ENCODE peak calls at places on chromosomes 3 and 15, in five cellular contexts. One of them, this sample, is unnamed. For H4K20me1, the result is how much of the 10 kb centered on the place peaks cover.

GRCh38 chr3:61562042-61562809 is 855 bp downstream of the PTPRG start:
- DNase-seq in GM23248: peak
- DNase-seq in IMR-90: peak
- DNase-seq in GM23338: no peak
- DNase-seq in HCT116: no peak
- DNase-seq in this sample: no peak

GRCh38 chr3:45527727-45528126 is 66.8 kb upstream of the LIMD1 start:
- DNase-seq in GM23338: no peak
- DNase-seq in GM23248: no peak
- DNase-seq in HCT116: no peak
- DNase-seq in IMR-90: no peak
- DNase-seq in this sample: no peak

GRCh38 chr3:187946981-187947380 is 201.7 kb upstream of the BCL6 start:
- DNase-seq in HCT116: no peak
- DNase-seq in IMR-90: no peak
- DNase-seq in GM23338: no peak
- DNase-seq in GM23248: no peak
- DNase-seq in this sample: peak

GRCh38 chr3:63349583-63350177 is 71.6 kb downstream of the SYNPR start:
- DNase-seq in IMR-90: peak
- DNase-seq in GM23248: peak
- DNase-seq in HCT116: peak
- DNase-seq in GM23338: peak
- DNase-seq in this sample: peak

GRCh38 chr15:77625376-77625775 is 7.3 kb downstream of the LINGO1 start:
- DNase-seq in GM23338: no peak
- DNase-seq in GM23248: no peak
- DNase-seq in HCT116: no peak
- DNase-seq in IMR-90: no peak
- DNase-seq in this sample: no peak

GRCh38 chr3:152374260-152374990 is 105.7 kb downstream of the MBNL1 start:
- DNase-seq in GM23338: no peak
- DNase-seq in GM23248: peak
- DNase-seq in HCT116: no peak
- DNase-seq in IMR-90: no peak
- DNase-seq in this sample: no peak

GRCh38 chr3:115671761-115672455 is 48.6 kb downstream of the GAP43 start:
- DNase-seq in IMR-90: no peak
- DNase-seq in GM23248: no peak
- DNase-seq in HCT116: no peak
- DNase-seq in GM23338: no peak
- DNase-seq in this sample: no peak

GRCh38 chr3:115513411-115513800 is 109.9 kb upstream of the GAP43 start:
- DNase-seq in GM23338: peak
- DNase-seq in GM23248: no peak
- DNase-seq in HCT116: no peak
- DNase-seq in IMR-90: no peak
- DNase-seq in this sample: peak

GRCh38 chr3:156644958-156645357 is 29.4 kb upstream of the TIPARP start:
- DNase-seq in HCT116: no peak
- DNase-seq in GM23338: no peak
- DNase-seq in GM23248: no peak
- DNase-seq in IMR-90: no peak
- DNase-seq in this sample: no peak

DNA sequence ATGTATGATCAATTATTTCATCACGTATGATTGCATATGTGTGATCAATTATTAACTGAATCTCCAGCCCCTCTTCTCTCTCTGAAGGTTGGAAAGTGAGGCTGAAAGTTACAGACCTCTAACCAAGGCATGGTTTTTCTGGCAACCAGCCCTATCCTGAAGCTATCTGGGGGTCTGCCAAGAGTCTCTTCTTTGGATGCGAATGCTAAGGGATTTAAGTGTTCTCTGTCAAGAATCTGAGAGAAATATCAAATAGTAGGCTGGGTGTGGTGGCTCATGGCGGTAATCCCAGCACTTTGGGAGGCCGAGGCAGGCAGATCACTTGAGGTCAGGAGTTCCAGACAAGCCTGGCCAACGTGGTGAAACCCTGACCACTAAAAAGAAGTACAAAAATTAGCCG is 8.1 kb downstream of the NKTR start:
- DNase-seq in GM23248: peak
- DNase-seq in IMR-90: peak
- DNase-seq in GM23338: no peak
- DNase-seq in HCT116: no peak
- DNase-seq in this sample: no peak
- H4K20me1 ChIP-seq in GM23248: under half
- H4K20me1 ChIP-seq in IMR-90: half or more
- H4K20me1 ChIP-seq in GM23338: half or more
- H4K20me1 ChIP-seq in HCT116: under half
- H4K20me1 ChIP-seq in this sample: under half

GRCh38 chr15:67420137-67420536 is 100.8 kb upstream of the C15orf61 start:
- DNase-seq in HCT116: no peak
- DNase-seq in GM23338: no peak
- DNase-seq in GM23248: no peak
- DNase-seq in IMR-90: no peak
- DNase-seq in this sample: no peak
- H2AFZ ChIP-seq in HCT116: no peak
- H2AFZ ChIP-seq in GM23338: no peak
- H2AFZ ChIP-seq in GM23248: no peak
- H2AFZ ChIP-seq in IMR-90: no peak
- H2AFZ ChIP-seq in this sample: no peak

GRCh38 chr3:13282528-13282985 is 137.6 kb downstream of the NUP210 start:
- DNase-seq in GM23338: peak
- DNase-seq in GM23248: peak
- DNase-seq in IMR-90: no peak
- DNase-seq in HCT116: no peak
- DNase-seq in this sample: no peak

GRCh38 chr3:13280122-13280790 is 139.9 kb downstream of the NUP210 start:
- DNase-seq in GM23338: no peak
- DNase-seq in HCT116: no peak
- DNase-seq in GM23248: no peak
- DNase-seq in IMR-90: no peak
- DNase-seq in this sample: no peak

GRCh38 chr3:13282986-13283876 is 136.9 kb downstream of the NUP210 start:
- DNase-seq in HCT116: peak
- DNase-seq in GM23338: peak
- DNase-seq in IMR-90: no peak
- DNase-seq in GM23248: peak
- DNase-seq in this sample: peak

GRCh38 chr3:13280856-13281656 is 139.1 kb downstream of the NUP210 start:
- DNase-seq in GM23248: no peak
- DNase-seq in IMR-90: no peak
- DNase-seq in GM23338: no peak
- DNase-seq in HCT116: no peak
- DNase-seq in this sample: no peak

GRCh38 chr3:13281657-13282527 is 138.2 kb downstream of the NUP210 start:
- DNase-seq in IMR-90: no peak
- DNase-seq in HCT116: no peak
- DNase-seq in GM23248: no peak
- DNase-seq in GM23338: peak
- DNase-seq in this sample: no peak
- H3K27ac ChIP-seq in IMR-90: no peak
- H3K27ac ChIP-seq in HCT116: no peak
- H3K27ac ChIP-seq in GM23248: no peak
- H3K27ac ChIP-seq in GM23338: no peak
- H3K27ac ChIP-seq in this sample: no peak

DNA sequence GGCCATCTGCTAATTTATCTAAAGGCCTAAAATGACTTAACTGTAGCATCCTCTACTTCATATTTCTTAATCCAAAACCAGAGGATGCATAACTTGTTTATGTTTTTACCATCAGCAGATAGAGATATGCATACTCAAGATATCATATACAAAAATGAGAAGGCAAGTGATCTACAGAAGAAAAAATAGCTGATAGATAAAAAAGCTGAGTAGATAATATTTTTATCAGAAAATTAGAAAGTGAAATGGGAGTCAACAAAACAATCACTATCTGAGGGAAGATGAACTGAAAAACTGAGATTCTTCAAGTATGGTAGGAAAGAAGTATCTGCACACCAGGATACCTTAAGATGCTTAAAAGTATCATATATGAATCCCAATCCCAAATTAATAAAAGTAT is 25.4 kb downstream of the DYNC1LI1 start:
- DNase-seq in GM23248: no peak
- DNase-seq in IMR-90: no peak
- DNase-seq in HCT116: no peak
- DNase-seq in GM23338: no peak
- DNase-seq in this sample: no peak
- H4K20me1 ChIP-seq in GM23248: under half
- H4K20me1 ChIP-seq in IMR-90: under half
- H4K20me1 ChIP-seq in HCT116: under half
- H4K20me1 ChIP-seq in GM23338: under half
- H4K20me1 ChIP-seq in this sample: under half

DNA sequence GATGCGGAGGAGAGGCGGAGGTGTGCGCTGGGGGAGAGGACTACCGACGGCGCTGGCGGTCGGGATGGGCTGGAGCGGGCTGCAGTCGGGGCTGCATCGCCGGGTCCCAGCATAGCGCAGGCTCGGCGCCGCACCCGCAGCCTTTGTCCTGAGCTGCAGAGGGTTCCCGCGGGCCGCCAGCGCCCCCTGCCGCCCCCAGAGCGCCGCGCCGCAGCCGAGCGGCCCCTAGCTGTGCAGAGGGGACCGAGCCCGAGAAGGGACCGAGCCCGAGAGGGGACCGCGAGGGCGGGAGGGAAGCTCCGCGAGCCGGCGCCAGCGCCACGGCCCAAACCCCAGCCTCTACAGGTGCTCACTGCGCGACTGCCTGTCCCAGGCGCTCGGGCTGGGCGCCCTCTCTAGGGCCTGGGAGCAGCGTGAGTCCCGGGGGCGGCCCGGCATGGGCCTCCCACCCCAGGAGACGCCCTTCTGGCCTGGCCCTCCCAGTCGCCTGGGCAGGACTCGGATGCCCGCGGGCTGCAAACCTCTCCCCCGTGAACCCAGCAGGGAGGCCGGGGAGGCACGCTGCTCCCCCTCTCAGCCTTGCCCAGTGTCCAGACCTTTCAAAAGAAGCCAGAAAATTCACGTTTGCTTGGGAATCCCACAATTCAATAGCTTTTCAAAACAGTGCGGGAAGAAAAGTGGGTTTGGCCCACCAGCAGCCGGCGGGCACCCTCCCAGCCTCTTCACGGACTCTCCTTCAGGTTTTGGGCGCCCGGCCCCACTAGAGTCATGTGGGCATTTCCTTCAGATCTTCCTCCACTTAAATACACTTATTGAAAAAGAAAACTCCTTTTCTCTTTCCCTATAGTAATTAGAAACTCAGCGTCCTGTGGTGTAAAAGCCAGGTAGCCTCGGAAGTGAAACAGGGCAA is 134.7 kb downstream of the TPRA1 start:
- DNase-seq in IMR-90: peak
- DNase-seq in HCT116: peak
- DNase-seq in GM23338: peak
- DNase-seq in GM23248: peak
- DNase-seq in this sample: peak
- H2AFZ ChIP-seq in IMR-90: peak
- H2AFZ ChIP-seq in HCT116: peak
- H2AFZ ChIP-seq in GM23338: peak
- H2AFZ ChIP-seq in GM23248: peak
- H2AFZ ChIP-seq in this sample: no peak

GRCh38 chr3:69411331-69411730 is 25.4 kb upstream of the FRMD4B start:
- DNase-seq in IMR-90: peak
- DNase-seq in GM23338: no peak
- DNase-seq in HCT116: no peak
- DNase-seq in GM23248: peak
- DNase-seq in this sample: no peak
- H3K27ac ChIP-seq in IMR-90: no peak
- H3K27ac ChIP-seq in GM23338: no peak
- H3K27ac ChIP-seq in HCT116: no peak
- H3K27ac ChIP-seq in GM23248: no peak
- H3K27ac ChIP-seq in this sample: no peak